ENCODE peak calls at places on chromosomes 2 and 18, in seven cellular contexts. T is astrocyte, I is pancreas, Z is GM10248, E is SK-N-SH, F is GM23338, R is H1. V is an unnamed sample.

GRCh38 chr2:147108553-147108952 is 736.3 kb upstream of the ACVR2A start:
- DNase-seq in T (peak), I (no peak), Z (no peak), E (no peak), F (no peak), R (no peak), V (no peak)

GRCh38 chr2:188360485-188361263 is 69.0 kb downstream of the GULP1 start:
- DNase-seq in T (no peak), I (no peak), Z (no peak), E (no peak), F (no peak), R (no peak), V (no peak)

GRCh38 chr2:120863661-120864320 is 128.1 kb downstream of the GLI2 start:
- DNase-seq in T (peak), I (no peak), Z (no peak), E (no peak), F (no peak), R (no peak), V (no peak)

GRCh38 chr2:39529836-39530235 is 92.8 kb upstream of the MAP4K3 start:
- DNase-seq in T (no peak), I (no peak), Z (no peak), E (no peak), F (no peak), R (no peak), V (no peak)

GRCh38 chr2:134689303-134689702 is 29.5 kb downstream of the TMEM163 start:
- DNase-seq in T (no peak), I (no peak), Z (no peak), E (no peak), F (no peak), R (no peak), V (no peak)

GRCh38 chr2:198762456-198762855 is 695.3 kb downstream of the SATB2 start:
- DNase-seq in T (peak), I (no peak), Z (no peak), E (no peak), F (no peak), R (no peak), V (no peak)

GRCh38 chr2:11914455-11914854 is 168.0 kb downstream of the LPIN1 start:
- DNase-seq in T (no peak), I (no peak), Z (no peak), E (no peak), F (no peak), R (no peak), V (no peak)

GRCh38 chr2:240467149-240467642 is 31.7 kb downstream of the GPC1 start:
- DNase-seq in T (no peak), I (peak), Z (no peak), E (peak), F (no peak), R (no peak), V (no peak)

GRCh38 chr18:62616331-62616805 is 93.5 kb downstream of the ZCCHC2 start:
- DNase-seq in T (no peak), I (no peak), Z (no peak), E (no peak), F (no peak), R (no peak), V (no peak)

GRCh38 chr2:232333361-232334135 is 45.0 kb upstream of the ALPP start:
- DNase-seq in T (no peak), I (no peak), Z (no peak), E (peak), F (peak), R (peak), V (no peak)

GRCh38 chr2:25806941-25807340 is 71.3 kb downstream of the ASXL2 start:
- DNase-seq in T (no peak), I (no peak), Z (no peak), E (peak), F (no peak), R (no peak), V (no peak)

GRCh38 chr2:26616032-26616863 is 24.9 kb downstream of the CIB4 start:
- DNase-seq in T (no peak), I (no peak), Z (no peak), E (peak), F (no peak), R (no peak), V (no peak)

GRCh38 chr18:3709166-3709565 is 259.2 kb downstream of the TGIF1 start:
- DNase-seq in T (no peak), I (no peak), Z (no peak), E (no peak), F (no peak), R (no peak), V (no peak)

GRCh38 chr2:138910427-138910826 is 130.2 kb upstream of the NXPH2 start:
- DNase-seq in T (no peak), I (no peak), Z (no peak), E (no peak), F (no peak), R (no peak), V (no peak)
- TF ChIP-seq CTCF in T (no peak), I (no peak), Z (no peak), E (no peak), F (no peak), R (no peak), V (no peak)

GRCh38 chr18:58784601-58785137 is 80.0 kb upstream of the ZNF532 start:
- DNase-seq in T (peak), I (no peak), Z (no peak), E (no peak), F (peak), R (no peak), V (no peak)

GRCh38 chr18:58788470-58788869 is 76.2 kb upstream of the ZNF532 start:
- DNase-seq in T (peak), I (no peak), Z (no peak), E (no peak), F (no peak), R (no peak), V (no peak)

GRCh38 chr18:58787750-58788149 is 76.9 kb upstream of the ZNF532 start:
- DNase-seq in T (peak), I (no peak), Z (no peak), E (no peak), F (no peak), R (no peak), V (no peak)

GRCh38 chr18:58785870-58786269 is 78.8 kb upstream of the ZNF532 start:
- DNase-seq in T (no peak), I (no peak), Z (no peak), E (no peak), F (no peak), R (no peak), V (no peak)

GRCh38 chr18:58785171-58785805 is 79.4 kb upstream of the ZNF532 start:
- DNase-seq in T (peak), I (no peak), Z (no peak), E (no peak), F (no peak), R (no peak), V (no peak)
- TF ChIP-seq CTCF in T (peak), I (no peak), Z (no peak), E (no peak), F (no peak), R (no peak), V (no peak)

DNA sequence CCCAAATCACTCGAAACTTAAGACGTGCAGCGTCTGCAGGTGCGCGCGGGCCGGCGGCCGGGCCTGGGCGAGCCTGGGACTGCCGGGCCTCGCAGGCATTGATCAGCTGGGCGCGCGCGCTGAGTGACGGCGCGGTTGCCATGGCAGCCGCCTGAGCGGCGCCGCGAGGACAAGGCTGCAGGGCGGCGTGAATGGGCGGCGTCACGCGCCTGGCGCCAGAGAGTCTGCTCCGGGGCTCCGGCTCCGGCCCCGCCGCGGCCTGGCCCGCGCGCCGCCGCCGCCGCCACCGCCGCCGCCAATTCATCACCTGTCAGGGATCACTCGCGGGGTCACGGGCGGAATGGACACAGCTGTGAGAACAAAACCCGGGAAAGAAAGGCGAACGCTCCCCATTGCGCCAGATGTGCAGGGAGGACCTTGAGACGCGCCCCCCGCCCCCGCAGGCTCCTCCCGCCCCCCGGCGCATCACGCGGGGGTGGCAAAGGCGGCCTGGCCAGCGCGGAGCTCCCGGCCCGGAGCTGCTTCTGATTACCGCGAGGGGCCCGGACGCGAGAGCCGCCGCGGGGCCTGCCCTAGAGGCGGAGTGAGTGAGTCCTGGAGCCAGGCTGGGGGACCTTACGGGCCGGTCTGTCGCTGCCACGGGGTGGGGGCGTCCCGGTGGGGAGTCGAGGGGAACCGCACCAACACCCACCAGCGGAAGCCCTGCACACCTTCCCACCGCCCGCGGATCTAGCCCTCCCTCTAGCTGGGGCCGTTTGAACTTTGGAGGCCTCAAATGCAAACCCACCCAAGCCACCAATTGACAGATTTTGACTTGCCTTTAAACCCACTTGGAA is 2.9 kb upstream of the ID2 start:
- DNase-seq in T (peak), I (peak), Z (peak), E (peak), F (peak), R (peak), V (peak)
- TF ChIP-seq CTCF in T (no peak), I (no peak), Z (no peak), E (no peak), F (no peak), R (no peak), V (no peak)

GRCh38 chr2:159381574-159381973 is 95.1 kb upstream of the WDSUB1 start:
- DNase-seq in T (no peak), I (no peak), Z (no peak), E (no peak), F (no peak), R (no peak), V (no peak)
- TF ChIP-seq CTCF in T (no peak), I (no peak), Z (no peak), E (no peak), F (no peak), R (no peak), V (no peak)

GRCh38 chr2:142165790-142166189 is 35.0 kb upstream of the LRP1B start:
- DNase-seq in T (peak), I (no peak), Z (peak), E (peak), F (peak), R (no peak), V (no peak)
- TF ChIP-seq CTCF in T (peak), I (no peak), Z (peak), E (peak), F (peak), R (peak), V (no peak)

GRCh38 chr2:227939271-227940027 is 68.0 kb downstream of the DAW1 start:
- DNase-seq in T (peak), I (no peak), Z (peak), E (peak), F (peak), R (peak), V (no peak)
- TF ChIP-seq CTCF in T (peak), I (no peak), Z (peak), E (peak), F (peak), R (peak), V (no peak)

GRCh38 chr2:4340536-4340935 is 637.2 kb downstream of the DCDC2C start:
- DNase-seq in T (no peak), I (no peak), Z (no peak), E (no peak), F (no peak), R (no peak), V (no peak)
- TF ChIP-seq CTCF in T (no peak), I (no peak), Z (no peak), E (no peak), F (no peak), R (no peak), V (no peak)

DNA sequence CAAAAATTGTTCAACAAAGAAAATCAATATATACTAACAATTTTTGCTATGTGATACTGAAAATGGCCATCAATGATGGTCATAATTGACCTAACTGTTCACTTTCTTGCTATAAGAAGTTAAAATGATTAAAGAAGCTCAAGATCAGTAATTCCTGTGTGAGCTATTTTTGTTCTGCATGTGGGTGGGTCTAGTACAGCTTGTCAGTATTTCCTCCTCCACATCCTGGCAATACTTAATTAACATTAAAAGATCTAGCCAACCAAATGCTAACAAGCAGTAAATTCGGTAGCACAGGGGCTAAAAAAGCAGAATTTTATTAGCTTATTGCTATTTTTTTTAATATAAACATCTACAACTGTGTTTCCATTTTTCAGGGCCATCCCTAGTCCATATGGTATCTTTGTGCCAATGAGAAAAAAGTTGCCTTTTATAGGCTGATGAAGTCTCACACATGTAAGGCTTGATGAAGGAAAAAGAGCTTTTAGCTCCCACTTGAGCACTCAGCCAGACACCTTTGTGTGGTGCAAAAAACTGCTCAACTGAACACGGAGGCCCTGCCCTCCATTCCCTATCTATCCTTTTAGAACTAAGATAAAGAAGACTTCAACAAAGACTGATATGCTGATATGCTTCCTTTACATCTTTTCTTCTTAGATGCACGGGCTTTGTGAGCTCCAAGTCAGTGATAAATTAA is 4.9 kb upstream of the PNO1 start:
- DNase-seq in T (no peak), I (no peak), Z (no peak), E (no peak), F (no peak), R (no peak), V (no peak)
- TF ChIP-seq CTCF in T (no peak), I (no peak), Z (no peak), E (no peak), F (no peak), R (no peak), V (no peak)

GRCh38 chr18:32891797-32892196 is 119.0 kb upstream of the KLHL14 start:
- DNase-seq in T (no peak), I (no peak), Z (no peak), E (no peak), F (no peak), R (no peak), V (no peak)
- TF ChIP-seq CTCF in T (no peak), I (no peak), Z (no peak), E (no peak), F (peak), R (no peak), V (no peak)

V was measured in activated B cell treated with CpG ODN at 0.5 μM for 24 hours.